ENCODE peak calls at places on chromosomes 7 and 10, in ten cellular contexts. N, O, S, Z, T, D, J, R, P and K are unnamed samples.

GRCh38 chr10:116777006-116777405 is 34.6 kb upstream of the HSPA12A start:
- DNase-seq in Z (no peak), O (no peak), T (no peak), P (no peak), R (no peak), J (no peak), D (no peak), N (no peak), S (no peak), K (no peak)

GRCh38 chr7:82156168-82156567 is 287.4 kb downstream of the CACNA2D1 start:
- DNase-seq in N (no peak), Z (no peak), R (peak), O (no peak), T (no peak), P (no peak), S (no peak), J (no peak), D (no peak), K (no peak)

GRCh38 chr7:91198371-91198770 is 65.9 kb upstream of the FZD1 start:
- DNase-seq in O (no peak), N (no peak), J (no peak), P (no peak), D (no peak), R (no peak), S (no peak), T (no peak), Z (no peak), K (no peak)

GRCh38 chr7:96329189-96329588 is 7.3 kb upstream of the SLC25A13 start:
- DNase-seq in O (no peak), J (no peak), R (peak), N (no peak), S (no peak), D (no peak), T (no peak), Z (no peak), P (no peak), K (no peak)

GRCh38 chr7:134905375-134905774 is 80.9 kb upstream of the AGBL3 start:
- DNase-seq in N (peak), R (no peak), D (peak), Z (peak), S (no peak), T (peak), O (no peak), P (no peak), J (no peak), K (no peak)

GRCh38 chr7:12715372-12716133 is 28.1 kb downstream of the ARL4A start:
- DNase-seq in P (peak), O (peak), T (peak), Z (peak), N (peak), D (peak), J (peak), R (peak), S (no peak), K (peak)

GRCh38 chr7:137443616-137444015 is 100.1 kb upstream of the PTN start:
- DNase-seq in T (no peak), S (no peak), R (no peak), P (no peak), J (no peak), N (no peak), D (peak), Z (no peak), O (no peak), K (no peak)

GRCh38 chr7:77537136-77537594 is at the start of gene PTPN12:
- DNase-seq in P (peak), D (no peak), O (no peak), R (peak), N (no peak), J (peak), Z (no peak), T (no peak), S (no peak), K (no peak)

GRCh38 chr10:102375867-102376266 is 19.6 kb upstream of the NFKB2 start:
- DNase-seq in D (no peak), T (no peak), J (no peak), S (no peak), O (no peak), P (no peak), Z (no peak), N (no peak), R (no peak), K (no peak)

GRCh38 chr10:119417852-119418251 is 124.7 kb downstream of the RGS10 start:
- DNase-seq in O (no peak), N (no peak), P (no peak), J (no peak), R (no peak), Z (no peak), S (no peak), T (no peak), D (no peak), K (no peak)

GRCh38 chr10:5297466-5297865 is 67.3 kb upstream of the UCN3 start:
- DNase-seq in O (no peak), T (no peak), R (no peak), S (no peak), Z (no peak), P (no peak), N (peak), D (no peak), J (no peak), K (peak)

GRCh38 chr10:43861966-43862751 is 213.5 kb upstream of the ZNF32 start:
- DNase-seq in O (no peak), P (no peak), Z (no peak), N (no peak), D (no peak), S (no peak), J (no peak), R (no peak), T (no peak), K (no peak)

GRCh38 chr7:99755085-99755484 is 20.1 kb upstream of the CYP3A7 start:
- DNase-seq in S (no peak), N (no peak), O (no peak), D (no peak), T (no peak), P (no peak), J (no peak), Z (no peak), R (no peak), K (no peak)

GRCh38 chr7:13852281-13852968 is 137.0 kb downstream of the ETV1 start:
- DNase-seq in N (no peak), R (no peak), J (no peak), D (no peak), S (no peak), O (no peak), P (no peak), T (no peak), Z (no peak), K (no peak)

GRCh38 chr10:104650072-104650471 is 9.0 kb downstream of the SORCS3 start:
- DNase-seq in N (no peak), R (no peak), S (no peak), J (peak), Z (no peak), D (no peak), T (no peak), P (no peak), O (no peak), K (no peak)

GRCh38 chr10:47438857-47439474 is 44.9 kb downstream of the ANXA8 start:
- DNase-seq in D (peak), P (no peak), R (no peak), N (no peak), Z (peak), O (no peak), T (peak), J (peak), S (no peak), K (peak)

GRCh38 chr7:6128205-6128604 is 97.0 kb downstream of the ANKRD61 start:
- DNase-seq in O (no peak), D (no peak), N (no peak), R (no peak), P (no peak), Z (no peak), S (no peak), T (no peak), J (no peak), K (no peak)

GRCh38 chr10:43354879-43355380 is 16.5 kb upstream of the FXYD4 start:
- DNase-seq in S (no peak), N (no peak), P (no peak), Z (no peak), O (no peak), R (no peak), T (no peak), J (no peak), D (no peak), K (no peak)

GRCh38 chr10:105952153-105952552 is 1212.4 kb downstream of the SORCS1 start:
- DNase-seq in P (no peak), S (peak), O (no peak), J (peak), N (no peak), R (no peak), D (peak), Z (no peak), T (no peak), K (no peak)

GRCh38 chr7:158567153-158567603 is 20.4 kb downstream of the PTPRN2 start:
- DNase-seq in J (no peak), P (peak), T (no peak), Z (no peak), D (no peak), N (no peak), S (no peak), R (no peak), O (no peak), K (peak)

GRCh38 chr10:19480296-19480695 is 335.9 kb upstream of the PLXDC2 start:
- DNase-seq in R (no peak), D (no peak), O (no peak), T (no peak), Z (no peak), S (no peak), J (no peak), P (no peak), N (no peak), K (no peak)

GRCh38 chr10:78386495-78386894 is 352.8 kb downstream of the RPS24 start:
- DNase-seq in Z (no peak), S (no peak), R (no peak), O (no peak), P (no peak), N (no peak), T (no peak), D (no peak), J (no peak), K (peak)

GRCh38 chr7:114405427-114405826 is 9.2 kb upstream of the FOXP2 start:
- DNase-seq in J (peak), P (no peak), S (no peak), R (peak), D (no peak), O (no peak), T (no peak), Z (no peak), N (no peak), K (no peak)

GRCh38 chr7:43454936-43455518 is 127.9 kb upstream of the STK17A start:
- DNase-seq in S (peak), O (no peak), Z (no peak), R (no peak), J (peak), N (no peak), T (no peak), P (no peak), D (no peak), K (no peak)

GRCh38 chr10:11874568-11875182 is 51.5 kb downstream of the PROSER2 start:
- DNase-seq in P (peak), J (peak), O (peak), N (no peak), S (peak), T (peak), R (no peak), Z (peak), D (no peak), K (no peak)

GRCh38 chr10:119320981-119321380 is 113.6 kb downstream of the GRK5 start:
- DNase-seq in Z (no peak), D (no peak), N (no peak), S (no peak), P (no peak), T (no peak), O (no peak), J (no peak), R (no peak), K (no peak)

GRCh38 chr7:129257168-129257567 is 32.3 kb downstream of the AHCYL2 start:
- DNase-seq in R (no peak), Z (no peak), T (no peak), N (no peak), S (no peak), P (no peak), J (no peak), O (no peak), D (no peak), K (no peak)